ENCODE peak calls at places on chromosomes 1 and 21, in five cellular contexts. One of them, this sample, is unnamed.
A peak's percentile ranks its signal among the peaks of the same experiment; 100 is the strongest.

GRCh38 chr1:40507973-40508372 is 594 bp upstream of the EXO5 start:
- DNase-seq in Calu3: no peak
- DNase-seq in astrocyte of the spinal cord: no peak
- DNase-seq in left ventricle myocardium inferior: no peak
- DNase-seq in neural progenitor cell: no peak
- DNase-seq in this sample: no peak

GRCh38 chr1:244992833-244993232 is 128.5 kb upstream of the HNRNPU start:
- DNase-seq in Calu3: no peak
- DNase-seq in astrocyte of the spinal cord: no peak
- DNase-seq in left ventricle myocardium inferior: no peak
- DNase-seq in neural progenitor cell: no peak
- DNase-seq in this sample: no peak

GRCh38 chr1:90012305-90012704 is 17.4 kb downstream of the ZNF326 start:
- DNase-seq in Calu3: no peak
- DNase-seq in astrocyte of the spinal cord: no peak
- DNase-seq in left ventricle myocardium inferior: no peak
- DNase-seq in neural progenitor cell: no peak
- DNase-seq in this sample: no peak

GRCh38 chr1:54885863-54886723 is 902 bp downstream of the DHCR24 start:
- DNase-seq in Calu3: peak; percentile 63
- DNase-seq in astrocyte of the spinal cord: no peak
- DNase-seq in left ventricle myocardium inferior: no peak
- DNase-seq in neural progenitor cell: peak; percentile 31
- DNase-seq in this sample: peak; percentile 20

GRCh38 chr1:53295295-53295694 is 32.6 kb downstream of the LRP8 start:
- DNase-seq in Calu3: no peak
- DNase-seq in astrocyte of the spinal cord: no peak
- DNase-seq in left ventricle myocardium inferior: no peak
- DNase-seq in neural progenitor cell: no peak
- DNase-seq in this sample: no peak

GRCh38 chr1:75342799-75343198 is 208.6 kb downstream of the LHX8 start:
- DNase-seq in Calu3: no peak
- DNase-seq in astrocyte of the spinal cord: no peak
- DNase-seq in left ventricle myocardium inferior: no peak
- DNase-seq in neural progenitor cell: peak; percentile 15
- DNase-seq in this sample: no peak

GRCh38 chr1:94463765-94464330 is 45.7 kb downstream of the ABCD3 start:
- DNase-seq in Calu3: peak; percentile 34
- DNase-seq in astrocyte of the spinal cord: peak; percentile 55
- DNase-seq in left ventricle myocardium inferior: no peak
- DNase-seq in neural progenitor cell: peak; percentile 15
- DNase-seq in this sample: no peak

GRCh38 chr1:247111636-247112478 is 7.7 kb upstream of the ZNF669 start:
- DNase-seq in Calu3: peak; percentile 67
- DNase-seq in astrocyte of the spinal cord: peak; percentile 13
- DNase-seq in left ventricle myocardium inferior: peak; percentile 81
- DNase-seq in neural progenitor cell: peak; percentile 69
- DNase-seq in this sample: peak; percentile 76

GRCh38 chr1:230189276-230190183 is 122.5 kb downstream of the GALNT2 start:
- DNase-seq in Calu3: no peak
- DNase-seq in astrocyte of the spinal cord: no peak
- DNase-seq in left ventricle myocardium inferior: no peak
- DNase-seq in neural progenitor cell: no peak
- DNase-seq in this sample: no peak

GRCh38 chr1:194358208-194358581 is 1171.8 kb upstream of the B3GALT2 start:
- DNase-seq in Calu3: no peak
- DNase-seq in astrocyte of the spinal cord: no peak
- DNase-seq in left ventricle myocardium inferior: no peak
- DNase-seq in neural progenitor cell: no peak
- DNase-seq in this sample: no peak

GRCh38 chr1:180169641-180170155 is 15.0 kb downstream of the QSOX1 start:
- DNase-seq in Calu3: no peak
- DNase-seq in astrocyte of the spinal cord: no peak
- DNase-seq in left ventricle myocardium inferior: no peak
- DNase-seq in neural progenitor cell: no peak
- DNase-seq in this sample: no peak

GRCh38 chr1:107863342-107863741 is 101.6 kb downstream of the VAV3 start:
- DNase-seq in Calu3: no peak
- DNase-seq in astrocyte of the spinal cord: no peak
- DNase-seq in left ventricle myocardium inferior: no peak
- DNase-seq in neural progenitor cell: no peak
- DNase-seq in this sample: no peak

GRCh38 chr1:113780363-113781146 is 21.3 kb upstream of the PHTF1 start:
- DNase-seq in Calu3: no peak
- DNase-seq in astrocyte of the spinal cord: peak; percentile 24
- DNase-seq in left ventricle myocardium inferior: no peak
- DNase-seq in neural progenitor cell: no peak
- DNase-seq in this sample: no peak

GRCh38 chr1:41616563-41616962 is 132.1 kb upstream of the EDN2 start:
- DNase-seq in Calu3: no peak
- DNase-seq in astrocyte of the spinal cord: no peak
- DNase-seq in left ventricle myocardium inferior: no peak
- DNase-seq in neural progenitor cell: no peak
- DNase-seq in this sample: no peak

GRCh38 chr1:180181048-180181447 is 26.4 kb downstream of the QSOX1 start:
- DNase-seq in Calu3: no peak
- DNase-seq in astrocyte of the spinal cord: peak; percentile 26
- DNase-seq in left ventricle myocardium inferior: no peak
- DNase-seq in neural progenitor cell: peak; percentile 65
- DNase-seq in this sample: peak; percentile 30

GRCh38 chr1:77632216-77632615 is 50.2 kb downstream of the ZZZ3 start:
- DNase-seq in Calu3: no peak
- DNase-seq in astrocyte of the spinal cord: no peak
- DNase-seq in left ventricle myocardium inferior: no peak
- DNase-seq in neural progenitor cell: no peak
- DNase-seq in this sample: no peak

GRCh38 chr1:115469703-115470476 is 131.8 kb upstream of the NGF start:
- DNase-seq in Calu3: peak; percentile 75
- DNase-seq in astrocyte of the spinal cord: peak; percentile 50
- DNase-seq in left ventricle myocardium inferior: peak; percentile 27
- DNase-seq in neural progenitor cell: peak; percentile 66
- DNase-seq in this sample: peak; percentile 63

GRCh38 chr1:218351617-218352438 is 6.7 kb downstream of the TGFB2 start:
- DNase-seq in Calu3: no peak
- DNase-seq in astrocyte of the spinal cord: peak; percentile 54
- DNase-seq in left ventricle myocardium inferior: no peak
- DNase-seq in neural progenitor cell: peak; percentile 46
- DNase-seq in this sample: no peak
- TF ChIP-seq CTCF in Calu3: peak; percentile 46
- TF ChIP-seq CTCF in astrocyte of the spinal cord: peak; percentile 56
- TF ChIP-seq CTCF in left ventricle myocardium inferior: peak; percentile 52
- TF ChIP-seq CTCF in neural progenitor cell: peak; percentile 50
- TF ChIP-seq CTCF in this sample: no peak

GRCh38 chr1:71721532-71721931 is 560.8 kb downstream of the NEGR1 start:
- DNase-seq in Calu3: no peak
- DNase-seq in astrocyte of the spinal cord: no peak
- DNase-seq in left ventricle myocardium inferior: no peak
- DNase-seq in neural progenitor cell: no peak
- DNase-seq in this sample: no peak
- TF ChIP-seq CTCF in Calu3: no peak
- TF ChIP-seq CTCF in astrocyte of the spinal cord: no peak
- TF ChIP-seq CTCF in left ventricle myocardium inferior: no peak
- TF ChIP-seq CTCF in neural progenitor cell: peak; percentile 30
- TF ChIP-seq CTCF in this sample: no peak

GRCh38 chr21:31473685-31474345 is 129.8 kb upstream of the TIAM1 start:
- DNase-seq in Calu3: no peak
- DNase-seq in astrocyte of the spinal cord: peak; percentile 16
- DNase-seq in left ventricle myocardium inferior: no peak
- DNase-seq in neural progenitor cell: no peak
- DNase-seq in this sample: no peak
- TF ChIP-seq CTCF in Calu3: no peak
- TF ChIP-seq CTCF in astrocyte of the spinal cord: no peak
- TF ChIP-seq CTCF in left ventricle myocardium inferior: no peak
- TF ChIP-seq CTCF in neural progenitor cell: no peak
- TF ChIP-seq CTCF in this sample: no peak

DNA sequence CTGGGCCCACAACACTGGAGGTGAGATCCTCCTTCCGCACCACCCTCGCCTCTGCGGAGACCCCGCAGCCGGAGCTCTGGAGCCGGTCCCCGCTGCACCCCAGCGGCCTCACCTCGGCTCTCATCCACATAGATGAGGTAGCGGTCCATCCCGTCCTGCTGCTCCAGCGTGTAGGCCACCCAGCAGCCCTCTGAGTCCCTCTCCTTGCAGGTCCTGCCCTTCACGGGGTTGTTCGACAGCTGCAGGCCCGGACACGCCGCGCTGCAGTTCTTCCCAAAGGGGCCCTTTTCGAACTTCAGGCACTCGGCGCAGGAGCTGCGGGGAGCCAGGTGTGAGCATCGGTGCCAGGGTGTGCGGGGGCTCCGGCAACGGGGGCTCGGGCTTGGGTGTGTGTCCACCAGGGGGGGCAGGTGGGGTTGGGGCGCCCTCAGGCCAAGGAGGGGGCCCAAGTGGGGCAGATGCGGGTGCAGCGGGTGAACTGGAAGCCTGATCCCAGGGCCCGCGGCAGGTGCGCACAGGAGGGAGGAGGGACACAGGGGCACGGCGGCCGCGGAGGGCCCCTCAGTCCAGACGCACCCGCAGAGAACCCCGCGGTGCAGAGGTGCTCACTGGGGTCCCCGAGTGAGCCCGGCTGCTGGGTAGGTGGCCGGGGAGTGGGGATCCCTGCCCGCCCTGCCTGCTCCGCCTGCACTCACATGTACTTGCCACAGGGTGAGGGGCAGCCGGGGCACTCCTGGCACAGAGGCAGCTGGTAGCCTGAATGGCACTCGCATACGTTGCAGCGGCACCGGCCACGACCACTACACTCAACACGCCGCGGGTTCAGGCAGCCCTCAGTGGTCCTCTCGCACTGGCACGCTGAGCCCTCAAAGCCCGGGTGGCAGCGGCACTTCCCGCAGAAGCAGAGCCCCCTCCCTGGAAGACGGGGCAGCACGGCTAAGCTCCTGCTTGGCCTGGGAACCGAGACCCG is 15.4 kb upstream of the PTTG1IP start:
- DNase-seq in Calu3: no peak
- DNase-seq in astrocyte of the spinal cord: no peak
- DNase-seq in left ventricle myocardium inferior: peak; percentile 13
- DNase-seq in neural progenitor cell: no peak
- DNase-seq in this sample: no peak
- TF ChIP-seq CTCF in Calu3: no peak
- TF ChIP-seq CTCF in astrocyte of the spinal cord: no peak
- TF ChIP-seq CTCF in left ventricle myocardium inferior: no peak
- TF ChIP-seq CTCF in neural progenitor cell: no peak
- TF ChIP-seq CTCF in this sample: no peak

GRCh38 chr1:162023547-162024501 is at the start of gene OLFML2B:
- DNase-seq in Calu3: peak; percentile 66
- DNase-seq in astrocyte of the spinal cord: peak; percentile 84
- DNase-seq in left ventricle myocardium inferior: peak; percentile 78
- DNase-seq in neural progenitor cell: peak; percentile 90
- DNase-seq in this sample: peak; percentile 87
- TF ChIP-seq CTCF in Calu3: no peak
- TF ChIP-seq CTCF in astrocyte of the spinal cord: peak; percentile 48
- TF ChIP-seq CTCF in left ventricle myocardium inferior: peak; percentile 40
- TF ChIP-seq CTCF in neural progenitor cell: no peak
- TF ChIP-seq CTCF in this sample: no peak

GRCh38 chr1:175376194-175376593 is 183.6 kb upstream of the KIAA0040 start:
- DNase-seq in Calu3: no peak
- DNase-seq in astrocyte of the spinal cord: peak; percentile 3
- DNase-seq in left ventricle myocardium inferior: no peak
- DNase-seq in neural progenitor cell: peak; percentile 35
- DNase-seq in this sample: no peak

GRCh38 chr1:175369696-175370095 is 177.1 kb upstream of the KIAA0040 start:
- DNase-seq in Calu3: no peak
- DNase-seq in astrocyte of the spinal cord: no peak
- DNase-seq in left ventricle myocardium inferior: no peak
- DNase-seq in neural progenitor cell: no peak
- DNase-seq in this sample: no peak

GRCh38 chr1:175377394-175377793 is 184.8 kb upstream of the KIAA0040 start:
- DNase-seq in Calu3: no peak
- DNase-seq in astrocyte of the spinal cord: no peak
- DNase-seq in left ventricle myocardium inferior: no peak
- DNase-seq in neural progenitor cell: no peak
- DNase-seq in this sample: no peak

GRCh38 chr1:175373786-175374623 is 181.4 kb upstream of the KIAA0040 start:
- DNase-seq in Calu3: peak; percentile 56
- DNase-seq in astrocyte of the spinal cord: peak; percentile 9
- DNase-seq in left ventricle myocardium inferior: no peak
- DNase-seq in neural progenitor cell: peak; percentile 83
- DNase-seq in this sample: peak; percentile 74
- TF ChIP-seq CTCF in Calu3: peak; percentile 65
- TF ChIP-seq CTCF in astrocyte of the spinal cord: peak; percentile 59
- TF ChIP-seq CTCF in left ventricle myocardium inferior: peak; percentile 72
- TF ChIP-seq CTCF in neural progenitor cell: peak; percentile 93
- TF ChIP-seq CTCF in this sample: peak; percentile 88

DNA sequence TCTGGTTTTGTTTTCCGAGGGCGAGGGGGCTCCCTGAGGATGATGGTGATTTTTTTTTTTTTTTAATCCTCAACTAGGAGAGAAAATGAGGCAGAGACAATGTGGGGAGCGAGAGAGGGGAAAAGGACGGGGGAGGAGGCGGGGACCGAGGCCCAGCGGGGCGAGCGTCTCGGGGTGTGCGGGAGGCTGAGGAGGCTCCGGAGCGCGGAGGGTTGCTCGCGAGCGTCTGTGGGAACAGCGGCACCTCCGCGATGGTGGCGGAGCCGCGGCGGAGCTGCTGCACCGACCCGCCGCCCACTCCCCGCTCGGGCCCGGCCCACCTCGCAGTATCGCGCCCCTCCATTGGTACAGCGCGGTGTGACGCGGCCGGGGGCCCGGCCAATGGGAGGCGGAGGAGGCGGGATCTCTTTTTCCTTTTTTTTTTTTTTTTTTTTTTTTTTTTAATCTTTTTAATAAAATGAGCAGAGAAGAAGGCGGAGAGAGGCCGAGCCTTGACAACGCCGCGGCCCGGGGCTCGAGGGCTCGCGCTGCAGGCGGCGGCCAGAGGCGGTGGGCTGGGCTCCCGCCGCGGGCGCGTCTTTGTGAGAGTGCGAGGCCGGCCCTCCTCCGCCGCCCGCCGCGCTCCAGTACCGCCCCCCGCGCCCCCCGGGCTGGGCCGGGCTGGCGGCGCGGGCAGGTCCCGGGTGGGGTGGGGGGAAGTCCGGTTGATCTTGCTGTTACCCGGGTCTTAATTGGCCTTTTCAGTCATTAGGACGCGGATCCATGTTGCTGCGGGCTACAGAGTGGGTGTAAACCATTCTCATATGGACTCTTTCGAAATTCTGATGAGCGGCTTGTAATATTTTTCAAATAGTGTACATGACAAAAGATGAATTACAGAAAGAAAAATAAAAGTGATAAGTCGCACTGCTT is at the start of gene RERE:
- DNase-seq in Calu3: peak; percentile 95
- DNase-seq in astrocyte of the spinal cord: peak; percentile 95
- DNase-seq in left ventricle myocardium inferior: peak; percentile 94
- DNase-seq in neural progenitor cell: peak; percentile 97
- DNase-seq in this sample: peak; percentile 96
- TF ChIP-seq CTCF in Calu3: no peak
- TF ChIP-seq CTCF in astrocyte of the spinal cord: no peak
- TF ChIP-seq CTCF in left ventricle myocardium inferior: peak; percentile 30
- TF ChIP-seq CTCF in neural progenitor cell: no peak
- TF ChIP-seq CTCF in this sample: no peak

GRCh38 chr1:79849388-79849787 is 842.9 kb upstream of the ADGRL4 start:
- DNase-seq in Calu3: no peak
- DNase-seq in astrocyte of the spinal cord: no peak
- DNase-seq in left ventricle myocardium inferior: no peak
- DNase-seq in neural progenitor cell: no peak
- DNase-seq in this sample: no peak

GRCh38 chr1:79848316-79848715 is 841.8 kb upstream of the ADGRL4 start:
- DNase-seq in Calu3: peak; percentile 17
- DNase-seq in astrocyte of the spinal cord: no peak
- DNase-seq in left ventricle myocardium inferior: no peak
- DNase-seq in neural progenitor cell: no peak
- DNase-seq in this sample: no peak

GRCh38 chr1:79847715-79848114 is 841.2 kb upstream of the ADGRL4 start:
- DNase-seq in Calu3: no peak
- DNase-seq in astrocyte of the spinal cord: no peak
- DNase-seq in left ventricle myocardium inferior: peak; percentile 15
- DNase-seq in neural progenitor cell: peak; percentile 54
- DNase-seq in this sample: no peak

GRCh38 chr1:79852004-79852403 is 845.5 kb upstream of the ADGRL4 start:
- DNase-seq in Calu3: no peak
- DNase-seq in astrocyte of the spinal cord: no peak
- DNase-seq in left ventricle myocardium inferior: no peak
- DNase-seq in neural progenitor cell: peak; percentile 18
- DNase-seq in this sample: no peak
- TF ChIP-seq CTCF in Calu3: peak; percentile 18
- TF ChIP-seq CTCF in astrocyte of the spinal cord: peak; percentile 15
- TF ChIP-seq CTCF in left ventricle myocardium inferior: no peak
- TF ChIP-seq CTCF in neural progenitor cell: peak; percentile 55
- TF ChIP-seq CTCF in this sample: peak; percentile 20